ENCODE peak calls at places on chromosomes 6 and 20, in four cellular contexts. One of them, this sample, is unnamed. For H3K4me1, the result is how much of the 10 kb centered on the place peaks cover.

GRCh38 chr6:69895396-69895795 is 29.0 kb downstream of the COL19A1 start:
- DNase-seq in esophagus muscularis mucosa: no peak
- DNase-seq in heart right ventricle: no peak
- DNase-seq in GM23248: no peak
- DNase-seq in this sample: no peak

GRCh38 chr6:55694148-55694547 is 115.2 kb upstream of the HMGCLL1 start:
- DNase-seq in esophagus muscularis mucosa: no peak
- DNase-seq in heart right ventricle: peak
- DNase-seq in GM23248: peak
- DNase-seq in this sample: no peak

GRCh38 chr20:47455133-47456040 is 46.3 kb upstream of the NCOA3 start:
- DNase-seq in esophagus muscularis mucosa: no peak
- DNase-seq in heart right ventricle: no peak
- DNase-seq in GM23248: no peak
- DNase-seq in this sample: no peak

GRCh38 chr6:135922746-135923145 is 71.2 kb downstream of the PDE7B start:
- DNase-seq in esophagus muscularis mucosa: no peak
- DNase-seq in heart right ventricle: peak
- DNase-seq in GM23248: peak
- DNase-seq in this sample: no peak

GRCh38 chr6:13355969-13356368 is 27.6 kb upstream of the TBC1D7 start:
- DNase-seq in esophagus muscularis mucosa: no peak
- DNase-seq in heart right ventricle: no peak
- DNase-seq in GM23248: no peak
- DNase-seq in this sample: peak

GRCh38 chr6:36999467-37000125 is 5.9 kb upstream of the FGD2 start:
- DNase-seq in esophagus muscularis mucosa: no peak
- DNase-seq in heart right ventricle: no peak
- DNase-seq in GM23248: no peak
- DNase-seq in this sample: no peak

GRCh38 chr20:41643504-41643938 is 25.3 kb upstream of the CHD6 start:
- DNase-seq in esophagus muscularis mucosa: no peak
- DNase-seq in heart right ventricle: peak
- DNase-seq in GM23248: peak
- DNase-seq in this sample: no peak

GRCh38 chr20:41365785-41366545 is 653 bp downstream of the EMILIN3 start:
- DNase-seq in esophagus muscularis mucosa: no peak
- DNase-seq in heart right ventricle: no peak
- DNase-seq in GM23248: peak
- DNase-seq in this sample: no peak

GRCh38 chr20:7497985-7498384 is 442.3 kb downstream of the HAO1 start:
- DNase-seq in esophagus muscularis mucosa: no peak
- DNase-seq in heart right ventricle: no peak
- DNase-seq in GM23248: peak
- DNase-seq in this sample: no peak

GRCh38 chr6:120096861-120097260 is 747.3 kb upstream of the MAN1A1 start:
- DNase-seq in esophagus muscularis mucosa: no peak
- DNase-seq in heart right ventricle: no peak
- DNase-seq in GM23248: no peak
- DNase-seq in this sample: no peak

GRCh38 chr20:44780226-44780625 is 30.1 kb downstream of the RIMS4 start:
- DNase-seq in esophagus muscularis mucosa: no peak
- DNase-seq in heart right ventricle: peak
- DNase-seq in GM23248: peak
- DNase-seq in this sample: no peak

GRCh38 chr6:56671651-56672461 is 29.2 kb upstream of the DST start:
- DNase-seq in esophagus muscularis mucosa: no peak
- DNase-seq in heart right ventricle: no peak
- DNase-seq in GM23248: no peak
- DNase-seq in this sample: no peak

GRCh38 chr6:137231895-137232294 is 12.7 kb upstream of the IFNGR1 start:
- DNase-seq in esophagus muscularis mucosa: no peak
- DNase-seq in heart right ventricle: no peak
- DNase-seq in GM23248: no peak
- DNase-seq in this sample: peak

GRCh38 chr6:137233561-137234504 is 14.6 kb upstream of the IFNGR1 start:
- DNase-seq in esophagus muscularis mucosa: peak
- DNase-seq in heart right ventricle: peak
- DNase-seq in GM23248: peak
- DNase-seq in this sample: no peak

GRCh38 chr6:137236581-137237355 is 17.6 kb upstream of the IFNGR1 start:
- DNase-seq in esophagus muscularis mucosa: no peak
- DNase-seq in heart right ventricle: no peak
- DNase-seq in GM23248: no peak
- DNase-seq in this sample: no peak

GRCh38 chr6:137235686-137236085 is 16.5 kb upstream of the IFNGR1 start:
- DNase-seq in esophagus muscularis mucosa: no peak
- DNase-seq in heart right ventricle: no peak
- DNase-seq in GM23248: no peak
- DNase-seq in this sample: no peak

GRCh38 chr6:137234505-137234863 is 15.3 kb upstream of the IFNGR1 start:
- DNase-seq in esophagus muscularis mucosa: peak
- DNase-seq in heart right ventricle: no peak
- DNase-seq in GM23248: no peak
- DNase-seq in this sample: peak
- H3K4me3 ChIP-seq in esophagus muscularis mucosa: no peak
- H3K4me3 ChIP-seq in heart right ventricle: no peak
- H3K4me3 ChIP-seq in GM23248: peak
- H3K4me3 ChIP-seq in this sample: no peak

GRCh38 chr6:7440476-7440875 is 50.9 kb downstream of the RIOK1 start:
- DNase-seq in esophagus muscularis mucosa: no peak
- DNase-seq in heart right ventricle: no peak
- DNase-seq in GM23248: peak
- DNase-seq in this sample: no peak
- H3K27ac ChIP-seq in esophagus muscularis mucosa: no peak
- H3K27ac ChIP-seq in heart right ventricle: no peak
- H3K27ac ChIP-seq in GM23248: peak
- H3K27ac ChIP-seq in this sample: no peak

DNA sequence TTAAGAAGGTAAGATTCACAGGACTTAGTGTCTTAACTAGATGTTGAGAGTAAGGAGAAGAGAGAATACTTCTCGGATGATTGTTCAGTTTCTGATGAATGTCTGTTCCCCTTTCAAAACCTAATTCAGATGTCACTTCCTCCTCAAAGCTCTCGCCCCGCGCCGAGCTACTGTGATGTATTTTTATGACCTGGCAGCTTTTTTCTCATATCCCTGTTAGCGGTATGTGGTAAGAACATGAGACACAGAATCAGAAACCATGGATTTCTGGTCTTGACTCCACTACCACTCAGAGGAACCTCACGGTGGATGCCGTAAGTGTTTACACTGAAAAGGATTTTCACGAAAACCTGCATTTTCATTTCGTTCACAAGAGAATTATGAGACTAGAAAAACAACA is 48.4 kb downstream of the CEP43 start:
- DNase-seq in esophagus muscularis mucosa: no peak
- DNase-seq in heart right ventricle: no peak
- DNase-seq in GM23248: no peak
- DNase-seq in this sample: peak
- H3K4me1 ChIP-seq in esophagus muscularis mucosa: under half
- H3K4me1 ChIP-seq in heart right ventricle: under half
- H3K4me1 ChIP-seq in GM23248: under half
- H3K4me1 ChIP-seq in this sample: under half

GRCh38 chr6:19137419-19138035 is 699.6 kb upstream of the ID4 start:
- DNase-seq in esophagus muscularis mucosa: no peak
- DNase-seq in heart right ventricle: no peak
- DNase-seq in GM23248: no peak
- DNase-seq in this sample: no peak

DNA sequence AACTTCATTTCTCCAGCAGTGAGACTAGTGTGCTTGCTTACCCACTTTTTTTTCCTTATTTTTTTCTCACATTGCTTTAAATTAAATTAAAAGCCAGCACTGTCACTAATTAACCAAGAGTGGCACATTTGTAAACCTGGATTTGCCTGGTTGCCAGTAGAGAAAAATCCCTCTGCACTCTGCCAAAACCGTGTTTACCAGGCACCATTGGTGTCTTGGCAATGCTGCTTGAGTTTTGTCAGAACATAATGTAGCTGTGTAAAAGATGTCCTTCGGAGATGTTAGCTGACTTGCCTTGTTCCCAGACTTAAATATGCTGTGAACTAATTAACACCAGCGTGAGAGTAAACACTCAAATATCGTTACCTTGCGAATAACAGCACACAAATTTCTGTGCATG is 694.9 kb upstream of the ID4 start:
- DNase-seq in esophagus muscularis mucosa: no peak
- DNase-seq in heart right ventricle: no peak
- DNase-seq in GM23248: no peak
- DNase-seq in this sample: no peak
- H3K4me3 ChIP-seq in esophagus muscularis mucosa: no peak
- H3K4me3 ChIP-seq in heart right ventricle: no peak
- H3K4me3 ChIP-seq in GM23248: no peak
- H3K4me3 ChIP-seq in this sample: no peak

DNA sequence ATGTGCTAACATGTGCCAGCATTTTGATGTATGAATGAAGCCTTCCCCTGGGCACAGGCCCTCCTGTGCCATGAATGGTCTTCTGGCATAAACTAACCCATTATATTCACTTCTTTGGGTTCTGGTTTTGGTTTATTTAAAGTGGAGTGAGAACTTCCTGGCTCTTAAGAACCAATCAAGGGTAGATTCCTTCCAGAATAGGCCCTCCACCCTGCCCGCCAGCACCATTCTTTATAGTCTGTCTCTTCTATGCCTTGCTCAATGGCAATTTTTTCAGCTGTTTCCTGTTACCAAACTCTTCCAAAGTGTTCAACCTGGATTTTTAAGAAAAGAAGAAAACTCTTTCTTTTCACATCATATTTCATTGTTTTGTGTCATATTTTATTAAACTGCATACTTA is 44.1 kb downstream of the VEGFA start:
- DNase-seq in esophagus muscularis mucosa: no peak
- DNase-seq in heart right ventricle: no peak
- DNase-seq in GM23248: no peak
- DNase-seq in this sample: no peak
- H3K27ac ChIP-seq in esophagus muscularis mucosa: no peak
- H3K27ac ChIP-seq in heart right ventricle: no peak
- H3K27ac ChIP-seq in GM23248: no peak
- H3K27ac ChIP-seq in this sample: no peak

GRCh38 chr20:10662661-10663458 is 10.9 kb downstream of the JAG1 start:
- DNase-seq in esophagus muscularis mucosa: no peak
- DNase-seq in heart right ventricle: no peak
- DNase-seq in GM23248: no peak
- DNase-seq in this sample: no peak

GRCh38 chr20:10662151-10662550 is 11.6 kb downstream of the JAG1 start:
- DNase-seq in esophagus muscularis mucosa: no peak
- DNase-seq in heart right ventricle: no peak
- DNase-seq in GM23248: no peak
- DNase-seq in this sample: no peak

GRCh38 chr20:10659651-10660601 is 13.9 kb downstream of the JAG1 start:
- DNase-seq in esophagus muscularis mucosa: no peak
- DNase-seq in heart right ventricle: no peak
- DNase-seq in GM23248: no peak
- DNase-seq in this sample: no peak

GRCh38 chr20:10660661-10661060 is 13.1 kb downstream of the JAG1 start:
- DNase-seq in esophagus muscularis mucosa: no peak
- DNase-seq in heart right ventricle: no peak
- DNase-seq in GM23248: peak
- DNase-seq in this sample: no peak

DNA sequence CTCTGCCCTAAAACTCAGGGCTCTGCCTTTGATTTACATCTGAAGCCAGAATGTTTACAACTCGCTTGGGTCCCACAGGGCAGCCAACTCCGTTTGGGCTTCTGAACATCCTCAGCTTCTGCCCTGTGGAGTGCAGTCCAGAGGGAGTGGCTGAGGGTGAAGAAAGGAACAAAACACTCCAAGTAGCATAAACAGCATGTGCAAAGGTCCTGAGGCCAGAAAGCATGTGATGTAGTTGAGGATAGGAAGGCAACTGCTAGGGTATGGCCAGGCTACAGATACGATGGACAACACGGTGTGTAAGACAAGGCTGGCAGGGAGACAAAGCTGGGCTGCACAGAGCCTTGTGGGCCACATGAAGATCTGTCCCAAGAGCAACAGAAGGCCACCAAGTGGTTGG is 12.5 kb downstream of the JAG1 start:
- DNase-seq in esophagus muscularis mucosa: no peak
- DNase-seq in heart right ventricle: no peak
- DNase-seq in GM23248: no peak
- DNase-seq in this sample: no peak
- H3K4me1 ChIP-seq in esophagus muscularis mucosa: half or more
- H3K4me1 ChIP-seq in heart right ventricle: half or more
- H3K4me1 ChIP-seq in GM23248: under half
- H3K4me1 ChIP-seq in this sample: under half

This sample was measured in naive thymus-derived CD4-positive, alpha-beta T cell.